ENCODE peak calls at places on chromosomes 13 and 19, in ten cellular contexts. One of them, this sample, is unnamed.

GRCh38 chr19:50198431-50199253 is 4.8 kb upstream of the MYH14 start:
- DNase-seq in AG04449: no peak
- DNase-seq in ELR: no peak
- DNase-seq in mesendoderm: no peak
- DNase-seq in H9: no peak
- DNase-seq in RPMI7951: no peak
- DNase-seq in cardiac septum: no peak
- DNase-seq in activated T-helper 1 cell treated with Interleukin-2 at 50 U/mL for 16 hours: no peak
- DNase-seq in posterior cingulate gyrus: no peak
- DNase-seq in NCI-H524: no peak
- DNase-seq in this sample: no peak

GRCh38 chr19:41886761-41887710 is 4.1 kb downstream of the ARHGEF1 start:
- DNase-seq in AG04449: no peak
- DNase-seq in ELR: peak
- DNase-seq in mesendoderm: peak
- DNase-seq in H9: no peak
- DNase-seq in RPMI7951: no peak
- DNase-seq in cardiac septum: no peak
- DNase-seq in activated T-helper 1 cell treated with Interleukin-2 at 50 U/mL for 16 hours: peak
- DNase-seq in posterior cingulate gyrus: no peak
- DNase-seq in NCI-H524: no peak
- DNase-seq in this sample: no peak

GRCh38 chr19:17112271-17112670 is 36.7 kb downstream of the MYO9B start:
- DNase-seq in AG04449: no peak
- DNase-seq in ELR: no peak
- DNase-seq in mesendoderm: no peak
- DNase-seq in H9: no peak
- DNase-seq in RPMI7951: no peak
- DNase-seq in cardiac septum: no peak
- DNase-seq in activated T-helper 1 cell treated with Interleukin-2 at 50 U/mL for 16 hours: no peak
- DNase-seq in posterior cingulate gyrus: no peak
- DNase-seq in NCI-H524: no peak
- DNase-seq in this sample: no peak

GRCh38 chr19:54162241-54162805 is 2.8 kb upstream of the LENG1 start:
- DNase-seq in AG04449: no peak
- DNase-seq in ELR: peak
- DNase-seq in mesendoderm: peak
- DNase-seq in H9: peak
- DNase-seq in RPMI7951: peak
- DNase-seq in cardiac septum: peak
- DNase-seq in activated T-helper 1 cell treated with Interleukin-2 at 50 U/mL for 16 hours: peak
- DNase-seq in posterior cingulate gyrus: peak
- DNase-seq in NCI-H524: no peak
- DNase-seq in this sample: no peak

GRCh38 chr13:27953671-27954405 is 15.3 kb downstream of the CDX2 start:
- DNase-seq in AG04449: no peak
- DNase-seq in ELR: peak
- DNase-seq in mesendoderm: peak
- DNase-seq in H9: peak
- DNase-seq in RPMI7951: peak
- DNase-seq in cardiac septum: no peak
- DNase-seq in activated T-helper 1 cell treated with Interleukin-2 at 50 U/mL for 16 hours: peak
- DNase-seq in posterior cingulate gyrus: peak
- DNase-seq in NCI-H524: peak
- DNase-seq in this sample: no peak

GRCh38 chr13:112744306-112745021 is 54.6 kb downstream of the ATP11A start:
- DNase-seq in AG04449: no peak
- DNase-seq in ELR: peak
- DNase-seq in mesendoderm: no peak
- DNase-seq in H9: no peak
- DNase-seq in RPMI7951: no peak
- DNase-seq in cardiac septum: no peak
- DNase-seq in activated T-helper 1 cell treated with Interleukin-2 at 50 U/mL for 16 hours: no peak
- DNase-seq in posterior cingulate gyrus: peak
- DNase-seq in NCI-H524: no peak
- DNase-seq in this sample: no peak

GRCh38 chr13:51797664-51798488 is 6.1 kb downstream of the DHRS12 start:
- DNase-seq in AG04449: no peak
- DNase-seq in ELR: peak
- DNase-seq in mesendoderm: peak
- DNase-seq in H9: peak
- DNase-seq in RPMI7951: peak
- DNase-seq in cardiac septum: peak
- DNase-seq in activated T-helper 1 cell treated with Interleukin-2 at 50 U/mL for 16 hours: no peak
- DNase-seq in posterior cingulate gyrus: no peak
- DNase-seq in NCI-H524: peak
- DNase-seq in this sample: no peak

GRCh38 chr19:19501798-19502197 is 13.6 kb downstream of the TSSK6 start:
- DNase-seq in AG04449: no peak
- DNase-seq in ELR: no peak
- DNase-seq in mesendoderm: no peak
- DNase-seq in H9: no peak
- DNase-seq in RPMI7951: no peak
- DNase-seq in cardiac septum: no peak
- DNase-seq in activated T-helper 1 cell treated with Interleukin-2 at 50 U/mL for 16 hours: no peak
- DNase-seq in posterior cingulate gyrus: no peak
- DNase-seq in NCI-H524: no peak
- DNase-seq in this sample: no peak

GRCh38 chr19:44747739-44748425 is 626 bp upstream of the BCL3 start:
- DNase-seq in AG04449: no peak
- DNase-seq in ELR: peak
- DNase-seq in mesendoderm: peak
- DNase-seq in H9: peak
- DNase-seq in RPMI7951: peak
- DNase-seq in cardiac septum: peak
- DNase-seq in activated T-helper 1 cell treated with Interleukin-2 at 50 U/mL for 16 hours: no peak
- DNase-seq in posterior cingulate gyrus: no peak
- DNase-seq in NCI-H524: no peak
- DNase-seq in this sample: peak

GRCh38 chr19:46147791-46148288 is at the start of gene IGFL2:
- DNase-seq in AG04449: no peak
- DNase-seq in ELR: no peak
- DNase-seq in mesendoderm: no peak
- DNase-seq in H9: no peak
- DNase-seq in RPMI7951: no peak
- DNase-seq in cardiac septum: no peak
- DNase-seq in activated T-helper 1 cell treated with Interleukin-2 at 50 U/mL for 16 hours: no peak
- DNase-seq in posterior cingulate gyrus: no peak
- DNase-seq in NCI-H524: no peak
- DNase-seq in this sample: no peak

GRCh38 chr19:51138549-51138979 is 3.5 kb upstream of the SIGLEC7 start:
- DNase-seq in AG04449: no peak
- DNase-seq in ELR: no peak
- DNase-seq in mesendoderm: no peak
- DNase-seq in H9: no peak
- DNase-seq in RPMI7951: no peak
- DNase-seq in cardiac septum: peak
- DNase-seq in activated T-helper 1 cell treated with Interleukin-2 at 50 U/mL for 16 hours: no peak
- DNase-seq in posterior cingulate gyrus: no peak
- DNase-seq in NCI-H524: no peak
- DNase-seq in this sample: no peak

GRCh38 chr13:105307776-105308175 is 1227.7 kb downstream of the EFNB2 start:
- DNase-seq in AG04449: no peak
- DNase-seq in ELR: no peak
- DNase-seq in mesendoderm: no peak
- DNase-seq in H9: no peak
- DNase-seq in RPMI7951: no peak
- DNase-seq in cardiac septum: no peak
- DNase-seq in activated T-helper 1 cell treated with Interleukin-2 at 50 U/mL for 16 hours: no peak
- DNase-seq in posterior cingulate gyrus: no peak
- DNase-seq in NCI-H524: no peak
- DNase-seq in this sample: no peak

GRCh38 chr13:70080030-70080429 is 27.6 kb upstream of the ATXN8OS start:
- DNase-seq in AG04449: no peak
- DNase-seq in ELR: no peak
- DNase-seq in mesendoderm: no peak
- DNase-seq in H9: no peak
- DNase-seq in RPMI7951: no peak
- DNase-seq in cardiac septum: peak
- DNase-seq in activated T-helper 1 cell treated with Interleukin-2 at 50 U/mL for 16 hours: no peak
- DNase-seq in posterior cingulate gyrus: no peak
- DNase-seq in NCI-H524: no peak
- DNase-seq in this sample: no peak

GRCh38 chr19:19820774-19821315 is 705 bp downstream of the ZNF506 start:
- DNase-seq in AG04449: no peak
- DNase-seq in ELR: no peak
- DNase-seq in mesendoderm: peak
- DNase-seq in H9: no peak
- DNase-seq in RPMI7951: peak
- DNase-seq in cardiac septum: no peak
- DNase-seq in activated T-helper 1 cell treated with Interleukin-2 at 50 U/mL for 16 hours: no peak
- DNase-seq in posterior cingulate gyrus: no peak
- DNase-seq in NCI-H524: no peak
- DNase-seq in this sample: no peak

GRCh38 chr13:100131863-100132574 is 43.1 kb downstream of the PCCA start:
- DNase-seq in AG04449: peak
- DNase-seq in ELR: peak
- DNase-seq in mesendoderm: peak
- DNase-seq in H9: no peak
- DNase-seq in RPMI7951: peak
- DNase-seq in cardiac septum: no peak
- DNase-seq in activated T-helper 1 cell treated with Interleukin-2 at 50 U/mL for 16 hours: no peak
- DNase-seq in posterior cingulate gyrus: no peak
- DNase-seq in NCI-H524: no peak
- DNase-seq in this sample: peak

GRCh38 chr13:98910501-98910951 is 67.3 kb downstream of the DOCK9 start:
- DNase-seq in AG04449: peak
- DNase-seq in ELR: peak
- DNase-seq in mesendoderm: peak
- DNase-seq in H9: no peak
- DNase-seq in RPMI7951: peak
- DNase-seq in cardiac septum: no peak
- DNase-seq in activated T-helper 1 cell treated with Interleukin-2 at 50 U/mL for 16 hours: no peak
- DNase-seq in posterior cingulate gyrus: no peak
- DNase-seq in NCI-H524: no peak
- DNase-seq in this sample: no peak

GRCh38 chr13:73072501-73072900 is 13.7 kb downstream of the KLF5 start:
- DNase-seq in AG04449: no peak
- DNase-seq in ELR: no peak
- DNase-seq in mesendoderm: no peak
- DNase-seq in H9: no peak
- DNase-seq in RPMI7951: no peak
- DNase-seq in cardiac septum: no peak
- DNase-seq in activated T-helper 1 cell treated with Interleukin-2 at 50 U/mL for 16 hours: no peak
- DNase-seq in posterior cingulate gyrus: no peak
- DNase-seq in NCI-H524: no peak
- DNase-seq in this sample: no peak

GRCh38 chr19:1862068-1862423 is 1.3 kb downstream of the KLF16 start:
- DNase-seq in AG04449: no peak
- DNase-seq in ELR: no peak
- DNase-seq in mesendoderm: no peak
- DNase-seq in H9: no peak
- DNase-seq in RPMI7951: no peak
- DNase-seq in cardiac septum: no peak
- DNase-seq in activated T-helper 1 cell treated with Interleukin-2 at 50 U/mL for 16 hours: no peak
- DNase-seq in posterior cingulate gyrus: no peak
- DNase-seq in NCI-H524: no peak
- DNase-seq in this sample: no peak

GRCh38 chr13:40401911-40402776 is 264.3 kb downstream of the FOXO1 start:
- DNase-seq in AG04449: peak
- DNase-seq in ELR: peak
- DNase-seq in mesendoderm: peak
- DNase-seq in H9: no peak
- DNase-seq in RPMI7951: peak
- DNase-seq in cardiac septum: peak
- DNase-seq in activated T-helper 1 cell treated with Interleukin-2 at 50 U/mL for 16 hours: no peak
- DNase-seq in posterior cingulate gyrus: peak
- DNase-seq in NCI-H524: no peak
- DNase-seq in this sample: peak

GRCh38 chr19:6556480-6556879 is 25.7 kb downstream of the TNFSF9 start:
- DNase-seq in AG04449: no peak
- DNase-seq in ELR: peak
- DNase-seq in mesendoderm: no peak
- DNase-seq in H9: no peak
- DNase-seq in RPMI7951: peak
- DNase-seq in cardiac septum: no peak
- DNase-seq in activated T-helper 1 cell treated with Interleukin-2 at 50 U/mL for 16 hours: no peak
- DNase-seq in posterior cingulate gyrus: no peak
- DNase-seq in NCI-H524: no peak
- DNase-seq in this sample: no peak

GRCh38 chr13:48641404-48641803 is 12.3 kb upstream of the CYSLTR2 start:
- DNase-seq in AG04449: no peak
- DNase-seq in ELR: no peak
- DNase-seq in mesendoderm: no peak
- DNase-seq in H9: no peak
- DNase-seq in RPMI7951: no peak
- DNase-seq in cardiac septum: no peak
- DNase-seq in activated T-helper 1 cell treated with Interleukin-2 at 50 U/mL for 16 hours: no peak
- DNase-seq in posterior cingulate gyrus: no peak
- DNase-seq in NCI-H524: no peak
- DNase-seq in this sample: no peak

GRCh38 chr13:76708138-76708537 is 178.1 kb downstream of the KCTD12 start:
- DNase-seq in AG04449: no peak
- DNase-seq in ELR: no peak
- DNase-seq in mesendoderm: no peak
- DNase-seq in H9: no peak
- DNase-seq in RPMI7951: no peak
- DNase-seq in cardiac septum: no peak
- DNase-seq in activated T-helper 1 cell treated with Interleukin-2 at 50 U/mL for 16 hours: no peak
- DNase-seq in posterior cingulate gyrus: peak
- DNase-seq in NCI-H524: no peak
- DNase-seq in this sample: no peak

GRCh38 chr13:93224545-93224944 is 2.1 kb upstream of the GPC6 start:
- DNase-seq in AG04449: no peak
- DNase-seq in ELR: peak
- DNase-seq in mesendoderm: peak
- DNase-seq in H9: peak
- DNase-seq in RPMI7951: no peak
- DNase-seq in cardiac septum: no peak
- DNase-seq in activated T-helper 1 cell treated with Interleukin-2 at 50 U/mL for 16 hours: no peak
- DNase-seq in posterior cingulate gyrus: no peak
- DNase-seq in NCI-H524: no peak
- DNase-seq in this sample: no peak